ENCODE peak calls at places on chromosomes 1 and 21, in seven cellular contexts. K is NCI-H345; M is CD8-positive, alpha-beta memory T cell; Q is fibroblast of pulmonary artery; U is H9; O is WTC11; A is NCI-H1930. C is an unnamed sample.

GRCh38 chr1:21702780-21703179 is 33.6 kb upstream of the RAP1GAP start:
- DNase-seq in K (no peak), M (no peak), Q (no peak), U (no peak), O (no peak), A (no peak), C (no peak)

GRCh38 chr1:92990828-92991227 is 29.6 kb upstream of the DIPK1A start:
- DNase-seq in K (peak; percentile 24), M (no peak), Q (no peak), U (no peak), O (no peak), A (no peak), C (no peak)

GRCh38 chr1:226447932-226448670 is 40.2 kb upstream of the PARP1 start:
- DNase-seq in K (no peak), M (no peak), Q (no peak), U (no peak), O (no peak), A (no peak), C (no peak)

GRCh38 chr1:30700528-30701265 is 22.7 kb downstream of the MATN1 start:
- DNase-seq in K (no peak), M (no peak), Q (peak; percentile 77), U (no peak), O (no peak), A (no peak), C (no peak)

GRCh38 chr1:145942891-145943290 is 14.9 kb downstream of the LIX1L start:
- DNase-seq in K (no peak), M (no peak), Q (no peak), U (no peak), O (no peak), A (no peak), C (no peak)

GRCh38 chr1:117565745-117566455 is 39.9 kb upstream of the TENT5C start:
- DNase-seq in K (peak; percentile 35), M (no peak), Q (no peak), U (no peak), O (no peak), A (no peak), C (peak; percentile 82)

GRCh38 chr1:94919241-94920030 is 7.5 kb downstream of the CNN3 start:
- DNase-seq in K (no peak), M (no peak), Q (no peak), U (no peak), O (no peak), A (no peak), C (no peak)

GRCh38 chr1:31574749-31575372 is 1.5 kb upstream of the TINAGL1 start:
- DNase-seq in K (no peak), M (no peak), Q (no peak), U (no peak), O (no peak), A (no peak), C (no peak)

GRCh38 chr21:41653944-41654625 is 112.8 kb downstream of the RIPK4 start:
- DNase-seq in K (no peak), M (no peak), Q (peak; percentile 89), U (no peak), O (no peak), A (no peak), C (no peak)